ENCODE peak calls at places on chromosomes 12 and 14, in eight cellular contexts. One of them, this sample, is unnamed.

GRCh38 chr14:94284221-94284620 is 8.8 kb downstream of the SERPINA10 start:
- DNase-seq in chondrocyte: no peak
- DNase-seq in MM.1S: no peak
- DNase-seq in A549: no peak
- DNase-seq in PC-9: no peak
- DNase-seq in brain microvascular endothelial cell: no peak
- DNase-seq in GM12865: no peak
- DNase-seq in MCF 10A: no peak
- DNase-seq in this sample: no peak

GRCh38 chr12:50542448-50542847 is 37.7 kb downstream of the DIP2B start:
- DNase-seq in A549: peak; percentile 28
- DNase-seq in MM.1S: no peak
- DNase-seq in PC-9: peak; percentile 29
- DNase-seq in GM12865: peak; percentile 47
- DNase-seq in MCF 10A: peak; percentile 49
- DNase-seq in brain microvascular endothelial cell: peak; percentile 56
- DNase-seq in chondrocyte: no peak
- DNase-seq in this sample: peak; percentile 29

GRCh38 chr14:101471723-101472517 is 89.4 kb upstream of the DIO3 start:
- DNase-seq in MCF 10A: no peak
- DNase-seq in chondrocyte: no peak
- DNase-seq in PC-9: no peak
- DNase-seq in brain microvascular endothelial cell: no peak
- DNase-seq in MM.1S: no peak
- DNase-seq in A549: no peak
- DNase-seq in GM12865: no peak
- DNase-seq in this sample: no peak

GRCh38 chr12:62472472-62472871 is 5.8 kb downstream of the MON2 start:
- DNase-seq in MCF 10A: no peak
- DNase-seq in brain microvascular endothelial cell: no peak
- DNase-seq in PC-9: no peak
- DNase-seq in MM.1S: no peak
- DNase-seq in chondrocyte: no peak
- DNase-seq in A549: no peak
- DNase-seq in GM12865: no peak
- DNase-seq in this sample: no peak

GRCh38 chr12:108302471-108303311 is 36.4 kb downstream of the CMKLR1 start:
- DNase-seq in PC-9: peak; percentile 44
- DNase-seq in chondrocyte: peak; percentile 66
- DNase-seq in A549: no peak
- DNase-seq in MCF 10A: peak; percentile 82
- DNase-seq in MM.1S: no peak
- DNase-seq in brain microvascular endothelial cell: no peak
- DNase-seq in GM12865: no peak
- DNase-seq in this sample: no peak

GRCh38 chr12:3771853-3772252 is 18.9 kb upstream of the CRACR2A start:
- DNase-seq in A549: no peak
- DNase-seq in PC-9: no peak
- DNase-seq in GM12865: no peak
- DNase-seq in chondrocyte: no peak
- DNase-seq in MCF 10A: no peak
- DNase-seq in brain microvascular endothelial cell: no peak
- DNase-seq in MM.1S: no peak
- DNase-seq in this sample: no peak

GRCh38 chr14:98916036-98916435 is 356.0 kb downstream of the BCL11B start:
- DNase-seq in PC-9: no peak
- DNase-seq in MM.1S: no peak
- DNase-seq in brain microvascular endothelial cell: no peak
- DNase-seq in chondrocyte: no peak
- DNase-seq in GM12865: no peak
- DNase-seq in A549: no peak
- DNase-seq in MCF 10A: no peak
- DNase-seq in this sample: no peak

GRCh38 chr14:60721331-60722162 is 2.6 kb downstream of the SIX4 start:
- DNase-seq in PC-9: peak; percentile 69
- DNase-seq in brain microvascular endothelial cell: peak; percentile 47
- DNase-seq in MM.1S: no peak
- DNase-seq in GM12865: peak; percentile 4
- DNase-seq in MCF 10A: peak; percentile 67
- DNase-seq in A549: peak; percentile 16
- DNase-seq in chondrocyte: peak; percentile 94
- DNase-seq in this sample: peak; percentile 59

GRCh38 chr12:89882051-89882450 is 173.4 kb upstream of the ATP2B1 start:
- DNase-seq in A549: no peak
- DNase-seq in PC-9: no peak
- DNase-seq in chondrocyte: no peak
- DNase-seq in brain microvascular endothelial cell: peak; percentile 65
- DNase-seq in MM.1S: no peak
- DNase-seq in MCF 10A: no peak
- DNase-seq in GM12865: peak; percentile 79
- DNase-seq in this sample: peak; percentile 39

GRCh38 chr14:36520601-36521525 is 831 bp upstream of the NKX2-1 start:
- DNase-seq in chondrocyte: no peak
- DNase-seq in A549: peak; percentile 64
- DNase-seq in GM12865: no peak
- DNase-seq in PC-9: peak; percentile 52
- DNase-seq in brain microvascular endothelial cell: no peak
- DNase-seq in MCF 10A: peak; percentile 28
- DNase-seq in MM.1S: no peak
- DNase-seq in this sample: peak; percentile 39

GRCh38 chr12:123948401-123949117 is 24.1 kb downstream of the CCDC92 start:
- DNase-seq in chondrocyte: no peak
- DNase-seq in brain microvascular endothelial cell: no peak
- DNase-seq in PC-9: no peak
- DNase-seq in GM12865: no peak
- DNase-seq in MCF 10A: no peak
- DNase-seq in A549: no peak
- DNase-seq in MM.1S: no peak
- DNase-seq in this sample: no peak

GRCh38 chr12:31482816-31483215 is 108.1 kb downstream of the DENND5B start:
- DNase-seq in A549: no peak
- DNase-seq in chondrocyte: no peak
- DNase-seq in MCF 10A: peak; percentile 26
- DNase-seq in PC-9: no peak
- DNase-seq in GM12865: no peak
- DNase-seq in MM.1S: no peak
- DNase-seq in brain microvascular endothelial cell: peak; percentile 64
- DNase-seq in this sample: no peak

GRCh38 chr14:104044016-104044415 is 41.5 kb upstream of the ASPG start:
- DNase-seq in MM.1S: no peak
- DNase-seq in PC-9: no peak
- DNase-seq in GM12865: no peak
- DNase-seq in brain microvascular endothelial cell: no peak
- DNase-seq in MCF 10A: no peak
- DNase-seq in A549: no peak
- DNase-seq in chondrocyte: no peak
- DNase-seq in this sample: no peak
- TF ChIP-seq CTCF in MM.1S: no peak
- TF ChIP-seq CTCF in PC-9: no peak
- TF ChIP-seq CTCF in GM12865: no peak
- TF ChIP-seq CTCF in brain microvascular endothelial cell: no peak
- TF ChIP-seq CTCF in MCF 10A: no peak
- TF ChIP-seq CTCF in A549: no peak
- TF ChIP-seq CTCF in chondrocyte: no peak
- TF ChIP-seq CTCF in this sample: no peak

GRCh38 chr14:37599527-37600368 is 4.3 kb downstream of the TTC6 start:
- DNase-seq in chondrocyte: no peak
- DNase-seq in brain microvascular endothelial cell: no peak
- DNase-seq in GM12865: no peak
- DNase-seq in MM.1S: no peak
- DNase-seq in MCF 10A: no peak
- DNase-seq in A549: no peak
- DNase-seq in PC-9: no peak
- DNase-seq in this sample: no peak
- TF ChIP-seq CTCF in chondrocyte: peak; percentile 20
- TF ChIP-seq CTCF in brain microvascular endothelial cell: no peak
- TF ChIP-seq CTCF in GM12865: no peak
- TF ChIP-seq CTCF in MM.1S: no peak
- TF ChIP-seq CTCF in MCF 10A: no peak
- TF ChIP-seq CTCF in A549: no peak
- TF ChIP-seq CTCF in PC-9: no peak
- TF ChIP-seq CTCF in this sample: no peak

DNA sequence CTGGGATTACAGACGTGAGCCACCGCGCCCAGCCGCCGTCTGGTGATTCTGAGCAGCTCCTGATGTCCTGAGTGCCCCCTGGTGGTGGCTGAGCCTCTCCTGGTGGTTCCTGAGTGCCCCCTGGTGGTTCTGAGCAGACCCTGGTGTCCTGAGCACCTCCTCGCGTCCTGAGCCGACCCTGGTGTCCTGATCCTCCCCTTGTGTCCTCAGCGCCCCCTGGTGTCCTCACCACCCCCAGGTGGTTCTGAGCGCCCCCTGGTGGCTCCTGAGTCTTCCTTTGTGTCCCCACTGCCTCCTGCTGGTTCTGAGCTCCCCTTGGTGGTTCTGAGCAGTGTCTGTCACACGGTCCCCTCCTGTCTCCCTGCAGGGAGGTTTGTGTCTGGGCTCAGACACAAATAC is 1304.9 kb downstream of the TMEM121 start:
- DNase-seq in PC-9: no peak
- DNase-seq in A549: no peak
- DNase-seq in chondrocyte: no peak
- DNase-seq in GM12865: peak; percentile 99
- DNase-seq in MM.1S: peak; percentile 93
- DNase-seq in brain microvascular endothelial cell: no peak
- DNase-seq in MCF 10A: no peak
- DNase-seq in this sample: peak; percentile 54
- TF ChIP-seq CTCF in PC-9: peak; percentile 43
- TF ChIP-seq CTCF in A549: no peak
- TF ChIP-seq CTCF in chondrocyte: no peak
- TF ChIP-seq CTCF in GM12865: peak; percentile 100
- TF ChIP-seq CTCF in MM.1S: peak; percentile 96
- TF ChIP-seq CTCF in brain microvascular endothelial cell: peak; percentile 44
- TF ChIP-seq CTCF in MCF 10A: peak; percentile 50
- TF ChIP-seq CTCF in this sample: peak; percentile 92

GRCh38 chr12:127500513-127500912 is 766.5 kb upstream of the TMEM132C start:
- DNase-seq in GM12865: no peak
- DNase-seq in PC-9: no peak
- DNase-seq in chondrocyte: no peak
- DNase-seq in MCF 10A: no peak
- DNase-seq in A549: no peak
- DNase-seq in MM.1S: no peak
- DNase-seq in brain microvascular endothelial cell: no peak
- DNase-seq in this sample: no peak
- TF ChIP-seq CTCF in GM12865: no peak
- TF ChIP-seq CTCF in PC-9: no peak
- TF ChIP-seq CTCF in chondrocyte: no peak
- TF ChIP-seq CTCF in MCF 10A: no peak
- TF ChIP-seq CTCF in A549: no peak
- TF ChIP-seq CTCF in MM.1S: no peak
- TF ChIP-seq CTCF in brain microvascular endothelial cell: no peak
- TF ChIP-seq CTCF in this sample: no peak

GRCh38 chr12:69566603-69567002 is 18.7 kb upstream of the CCT2 start:
- DNase-seq in brain microvascular endothelial cell: no peak
- DNase-seq in GM12865: no peak
- DNase-seq in MM.1S: no peak
- DNase-seq in chondrocyte: no peak
- DNase-seq in MCF 10A: no peak
- DNase-seq in PC-9: no peak
- DNase-seq in A549: no peak
- DNase-seq in this sample: no peak
- TF ChIP-seq CTCF in brain microvascular endothelial cell: peak; percentile 18
- TF ChIP-seq CTCF in GM12865: no peak
- TF ChIP-seq CTCF in MM.1S: no peak
- TF ChIP-seq CTCF in chondrocyte: peak; percentile 22
- TF ChIP-seq CTCF in MCF 10A: no peak
- TF ChIP-seq CTCF in PC-9: no peak
- TF ChIP-seq CTCF in A549: no peak
- TF ChIP-seq CTCF in this sample: no peak

This sample was measured in GM10248.